ENCODE peak calls at places on chromosomes 5 and 9, in four cellular contexts. V is M059J, E is Daoy, T is astrocyte of the spinal cord. W is an unnamed sample.

GRCh38 chr5:123215929-123216702 is 127.1 kb downstream of the PRDM6 start:
- DNase-seq in V (peak), E (no peak), T (no peak), W (no peak)

GRCh38 chr5:35826561-35826960 is 30.1 kb upstream of the IL7R start:
- DNase-seq in V (no peak), E (no peak), T (no peak), W (no peak)

GRCh38 chr9:136353757-136354488 is 9.6 kb downstream of the DNLZ start:
- DNase-seq in V (no peak), E (no peak), T (no peak), W (no peak)

GRCh38 chr9:36091028-36091953 is 45.2 kb upstream of the GLIPR2 start:
- DNase-seq in V (peak), E (peak), T (peak), W (peak)

GRCh38 chr5:142881076-142881466 is 110.9 kb downstream of the ARHGAP26 start:
- DNase-seq in V (peak), E (no peak), T (peak), W (no peak)

GRCh38 chr5:102922839-102923477 is 167.9 kb downstream of the PAM start:
- DNase-seq in V (no peak), E (no peak), T (no peak), W (no peak)

GRCh38 chr5:82314964-82315728 is 37.0 kb upstream of the RPS23 start:
- DNase-seq in V (no peak), E (no peak), T (peak), W (no peak)

GRCh38 chr5:142977363-142978051 is 207.3 kb downstream of the ARHGAP26 start:
- DNase-seq in V (peak), E (peak), T (peak), W (peak)

GRCh38 chr5:172504736-172505402 is 50.5 kb upstream of the SH3PXD2B start:
- DNase-seq in V (no peak), E (no peak), T (no peak), W (no peak)

GRCh38 chr5:37637165-37637845 is 202.5 kb downstream of the GDNF start:
- DNase-seq in V (no peak), E (no peak), T (peak), W (no peak)

GRCh38 chr9:134348404-134349155 is 22.3 kb downstream of the RXRA start:
- DNase-seq in V (no peak), E (no peak), T (no peak), W (no peak)

GRCh38 chr5:37703841-37704241 is 136.0 kb downstream of the GDNF start:
- DNase-seq in V (no peak), E (no peak), T (no peak), W (no peak)

GRCh38 chr9:110126986-110127864 is 80.7 kb downstream of the C9orf152 start:
- DNase-seq in V (no peak), E (no peak), T (no peak), W (peak)

GRCh38 chr5:159135896-159136531 is 36.3 kb upstream of the EBF1 start:
- DNase-seq in V (peak), E (peak), T (peak), W (no peak)

GRCh38 chr5:138950411-138951011 is 75.4 kb upstream of the LRRTM2 start:
- DNase-seq in V (no peak), E (no peak), T (no peak), W (no peak)

GRCh38 chr9:114057161-114057560 is 20.9 kb downstream of the AMBP start:
- DNase-seq in V (no peak), E (no peak), T (no peak), W (no peak)

GRCh38 chr5:96083361-96083881 is 121.8 kb upstream of the ELL2 start:
- DNase-seq in V (peak), E (no peak), T (no peak), W (no peak)

GRCh38 chr9:137320555-137321384 is 18.7 kb upstream of the NRARP start:
- DNase-seq in V (no peak), E (peak), T (no peak), W (no peak)

GRCh38 chr9:71498691-71499090 is 269.6 kb downstream of the CEMIP2 start:
- DNase-seq in V (no peak), E (no peak), T (no peak), W (no peak)

GRCh38 chr9:138117101-138117750 is 239.6 kb downstream of the CACNA1B start:
- DNase-seq in V (no peak), E (no peak), T (no peak), W (no peak)

GRCh38 chr5:2015961-2016360 is 133.2 kb upstream of the IRX4 start:
- DNase-seq in V (no peak), E (no peak), T (no peak), W (no peak)

W was measured in HTR-8/SVneo.